ENCODE peak calls at places on chromosomes 16 and 17, in five cellular contexts. F is colonic mucosa, G is body of pancreas, A is neural progenitor cell, P is IMR-90. Z is an unnamed sample. For H3K27me3, the result is how much of the 10 kb centered on the place peaks cover.

GRCh38 chr16:74760007-74760767 is 14.4 kb downstream of the FA2H start:
- DNase-seq in G (no peak), P (peak), F (no peak), A (no peak), Z (peak)

GRCh38 chr16:65142276-65142675 is 20.4 kb upstream of the CDH11 start:
- DNase-seq in A (no peak), P (peak), F (no peak), G (no peak), Z (no peak)

GRCh38 chr17:35548213-35548810 is 10.8 kb upstream of the SLFN12L start:
- DNase-seq in F (no peak), G (peak), P (no peak), A (no peak), Z (no peak)

GRCh38 chr17:34757106-34757505 is 177.7 kb downstream of the TMEM132E start:
- DNase-seq in A (no peak), P (no peak), F (no peak), G (no peak), Z (no peak)

GRCh38 chr16:69865701-69866100 is 85.4 kb upstream of the CLEC18A start:
- DNase-seq in F (no peak), A (peak), G (no peak), P (peak), Z (no peak)

GRCh38 chr16:64092284-64092683 is 1029.6 kb downstream of the CDH11 start:
- DNase-seq in F (no peak), A (no peak), G (no peak), P (peak), Z (no peak)

GRCh38 chr16:54135361-54136275 is 151.0 kb downstream of the IRX3 start:
- DNase-seq in A (no peak), G (no peak), P (peak), F (no peak), Z (no peak)

GRCh38 chr17:50298018-50298417 is 23.8 kb downstream of the TMEM92 start:
- DNase-seq in F (no peak), P (no peak), G (no peak), A (no peak), Z (no peak)

DNA sequence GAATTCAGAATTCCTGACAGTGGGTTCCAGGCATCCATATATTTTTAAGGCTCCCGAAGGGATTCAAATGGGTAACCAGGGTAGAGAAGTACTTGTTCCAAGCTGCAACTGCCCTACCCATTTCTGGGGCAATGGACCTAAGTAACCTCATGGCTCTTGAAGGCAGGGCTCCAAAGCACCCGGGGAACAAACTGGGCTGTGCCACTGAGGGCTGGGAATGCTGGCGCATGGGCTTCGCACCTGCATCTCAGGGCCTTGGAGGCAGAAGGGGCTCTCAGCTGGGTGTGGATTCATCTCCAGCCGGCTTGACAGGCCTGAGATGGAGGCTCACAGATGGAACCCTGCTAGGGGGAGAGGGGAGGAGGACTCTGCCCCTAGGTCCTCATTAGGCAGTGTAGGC is 232.2 kb upstream of the NLRP1 start:
- DNase-seq in F (no peak), A (no peak), G (no peak), P (no peak), Z (no peak)
- H3K27me3 ChIP-seq in F (under half), A (under half), G (under half), P (under half), Z (under half)

GRCh38 chr16:60458255-60458654 is 1578.0 kb downstream of the CDH8 start:
- DNase-seq in P (no peak), F (no peak), G (no peak), A (no peak), Z (no peak)

DNA sequence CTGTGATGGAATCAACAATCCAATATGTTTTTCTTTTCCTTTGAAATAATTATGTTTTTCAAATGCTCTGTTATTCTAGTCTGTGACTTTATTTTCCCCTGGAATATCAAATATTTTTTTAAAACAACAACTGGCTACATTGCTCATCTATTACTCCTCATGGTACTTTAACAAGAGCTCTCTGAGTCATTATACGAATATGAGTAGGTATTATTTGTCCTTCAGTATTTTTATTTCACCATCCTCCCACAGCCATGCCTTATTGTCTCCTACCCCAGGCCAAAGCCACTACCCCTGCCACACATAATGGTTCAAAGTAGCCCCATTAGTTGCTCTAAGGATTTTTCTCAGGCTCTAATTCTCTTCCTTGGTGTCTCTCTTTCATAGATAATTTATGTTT is 1572.3 kb downstream of the CDH8 start:
- DNase-seq in G (no peak), P (no peak), F (no peak), A (no peak), Z (no peak)
- TF ChIP-seq CTCF in G (no peak), P (no peak), F (no peak), A (no peak), Z (no peak)

DNA sequence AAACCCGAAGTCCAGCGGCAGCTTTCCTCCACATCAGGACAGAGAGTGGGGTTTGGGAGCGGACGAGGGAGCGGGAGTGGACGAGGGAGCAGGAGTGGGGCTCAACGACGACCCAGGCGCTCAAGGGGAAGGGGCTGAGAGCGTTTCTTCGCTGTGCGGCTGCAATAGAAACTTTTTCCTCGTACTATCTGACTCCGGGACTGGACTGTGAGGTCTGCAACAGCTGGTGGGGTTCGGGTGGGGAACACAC is 1.4 kb downstream of the FAM20A start:
- DNase-seq in F (no peak), A (no peak), G (no peak), P (no peak), Z (no peak)
- H3K4me3 ChIP-seq in F (peak), A (peak), G (peak), P (no peak), Z (peak)

DNA sequence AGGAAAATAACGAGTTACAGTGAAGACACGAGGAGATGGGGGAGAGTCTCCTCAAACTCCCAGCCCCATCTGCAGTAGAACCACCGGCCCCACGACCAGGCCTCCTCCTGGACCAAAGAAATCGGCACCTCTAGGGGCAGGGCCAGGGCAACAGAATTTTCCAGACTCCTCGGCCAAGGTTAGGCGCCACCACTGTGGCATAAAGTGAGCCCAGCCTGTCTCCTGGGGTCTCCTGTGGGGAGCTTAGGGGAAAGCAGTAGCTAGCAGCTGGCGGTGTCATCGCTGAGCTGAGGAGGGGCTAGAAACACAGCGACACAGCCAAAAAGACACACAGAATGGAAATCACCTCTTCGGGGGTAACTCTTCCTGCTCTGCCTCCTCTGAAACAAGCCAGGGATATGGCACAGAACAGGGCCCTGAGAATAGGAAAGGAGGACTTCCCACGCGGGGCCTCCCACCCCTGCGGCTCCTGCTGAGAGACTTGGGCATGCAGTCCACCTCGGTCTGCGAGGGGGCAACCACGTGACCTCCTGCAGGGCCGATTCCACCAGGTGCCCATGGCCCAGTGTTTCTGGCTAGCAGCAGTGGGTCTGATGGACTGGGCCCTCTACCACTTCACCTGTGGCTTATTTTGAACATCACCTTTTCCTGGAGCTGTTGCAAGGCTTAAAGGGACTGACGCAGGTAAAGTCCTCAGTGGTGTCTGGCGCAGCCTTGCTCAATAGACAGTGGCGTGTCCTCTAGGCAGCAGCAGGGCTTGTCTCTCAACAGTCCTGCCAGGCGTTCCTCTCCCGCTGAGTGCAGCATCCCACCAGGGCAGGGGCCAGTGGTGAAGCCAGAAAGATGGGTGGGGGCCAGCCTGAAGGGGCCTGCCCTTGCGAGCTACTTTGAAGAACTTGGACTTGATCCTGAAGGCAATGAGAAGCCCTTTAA is 6.7 kb upstream of the GINS2 start:
- DNase-seq in F (no peak), G (no peak), P (no peak), A (no peak), Z (no peak)
- H3K27me3 ChIP-seq in F (under half), G (under half), P (under half), A (under half), Z (under half)

GRCh38 chr17:15457723-15458094 is 9.7 kb downstream of the CDRT4 start:
- DNase-seq in A (no peak), F (no peak), P (no peak), G (no peak), Z (no peak)

GRCh38 chr17:15456486-15456885 is 10.9 kb downstream of the CDRT4 start:
- DNase-seq in G (no peak), P (no peak), A (no peak), F (no peak), Z (no peak)

GRCh38 chr17:15454328-15454727 is 13.1 kb downstream of the CDRT4 start:
- DNase-seq in G (no peak), P (no peak), A (no peak), F (no peak), Z (no peak)

GRCh38 chr17:15453782-15454181 is 13.6 kb downstream of the CDRT4 start:
- DNase-seq in G (no peak), P (no peak), F (no peak), A (no peak), Z (peak)

DNA sequence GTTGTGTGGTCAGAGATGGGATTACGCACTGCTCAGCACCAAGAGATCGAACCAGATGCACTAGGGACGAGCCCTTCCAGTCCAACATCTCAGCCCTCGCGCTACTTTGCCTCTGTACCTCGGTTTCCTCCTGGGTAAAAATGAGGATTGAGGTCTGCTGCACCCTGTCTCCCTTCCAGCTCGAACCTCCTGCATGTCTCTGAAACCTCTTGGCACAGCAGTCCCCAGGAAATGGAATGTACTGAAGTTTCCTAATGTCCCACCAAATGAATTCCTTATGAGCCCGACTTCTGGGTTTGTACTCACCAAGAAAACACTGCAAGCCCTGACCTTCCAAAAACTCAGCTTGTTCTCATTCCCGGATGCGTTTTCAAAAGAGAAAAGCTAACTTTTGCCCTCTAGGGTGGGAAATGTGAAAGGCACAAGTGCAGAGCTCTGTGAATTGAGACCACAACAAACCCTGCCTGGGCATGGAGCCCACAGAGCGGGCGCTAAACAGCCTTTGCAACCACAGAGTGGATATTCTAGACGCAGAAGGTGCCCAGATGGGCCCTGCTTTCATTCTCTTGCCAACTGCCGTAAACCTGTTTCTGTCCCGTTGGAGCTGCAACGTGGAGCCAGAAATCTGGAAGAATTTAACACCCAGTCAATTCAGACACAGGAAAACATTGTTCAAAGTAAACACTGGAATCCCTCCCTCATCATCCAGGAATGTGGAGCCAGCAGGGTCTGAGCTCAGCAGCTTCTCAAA is 10.3 kb downstream of the CDRT4 start:
- DNase-seq in P (peak), A (no peak), G (peak), F (no peak), Z (no peak)
- TF ChIP-seq CTCF in P (peak), A (no peak), G (no peak), F (no peak), Z (peak)

GRCh38 chr17:41049110-41049509 is 2.0 kb upstream of the KRTAP2-1 start:
- DNase-seq in G (no peak), P (peak), F (no peak), A (no peak), Z (no peak)

GRCh38 chr17:41042953-41043352 is 1.7 kb upstream of the KRTAP1-1 start:
- DNase-seq in F (no peak), A (no peak), G (no peak), P (no peak), Z (no peak)

GRCh38 chr17:41054025-41054424 is 1.0 kb downstream of the KRTAP2-2 start:
- DNase-seq in A (no peak), P (no peak), F (no peak), G (no peak), Z (no peak)

GRCh38 chr17:41052594-41052993 is 2.4 kb downstream of the KRTAP2-2 start:
- DNase-seq in P (no peak), A (no peak), F (no peak), G (no peak), Z (no peak)

DNA sequence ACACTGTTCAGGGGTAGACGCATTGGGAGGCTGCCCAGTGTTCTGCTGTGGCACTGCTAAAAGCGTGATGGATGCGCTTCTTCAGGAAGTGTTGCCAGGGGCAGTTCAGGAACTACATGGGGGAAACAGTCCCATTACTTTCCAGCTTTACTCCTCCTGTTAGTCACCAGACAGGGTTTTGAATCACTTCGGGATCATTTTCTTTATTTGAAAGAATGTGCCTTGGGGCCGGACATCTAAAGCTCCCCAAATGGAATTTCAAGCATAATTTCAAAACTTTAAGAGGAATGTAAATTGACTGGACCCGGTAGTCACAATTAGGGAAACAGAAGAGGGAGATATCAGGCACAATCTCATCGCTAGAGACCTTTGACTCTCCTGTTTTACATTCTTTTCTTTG is 1.3 kb upstream of the KRTAP2-1 start:
- DNase-seq in P (peak), F (no peak), A (no peak), G (no peak), Z (no peak)
- H3K4me3 ChIP-seq in P (no peak), F (no peak), A (no peak), G (no peak), Z (no peak)

DNA sequence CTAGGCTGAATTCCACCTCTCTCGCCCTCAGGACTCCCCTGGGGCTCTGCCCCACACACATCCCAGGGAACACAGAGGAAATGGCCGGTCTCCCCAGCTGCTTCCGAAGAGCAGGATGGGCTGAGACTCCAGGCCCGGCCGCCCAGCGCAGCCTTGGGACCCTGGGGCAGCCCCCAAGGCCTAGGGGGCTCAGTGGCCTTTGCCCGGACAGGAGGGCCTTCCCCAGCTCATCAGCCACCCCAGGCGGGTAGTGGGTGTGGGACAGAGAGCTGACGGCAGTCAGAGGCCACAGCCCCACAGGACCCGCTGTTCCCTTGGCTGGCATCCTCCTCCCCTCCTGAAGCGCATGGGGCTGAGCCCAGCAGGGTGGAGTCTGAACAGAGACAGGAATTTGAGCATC is 6.2 kb upstream of the CBFA2T3 start:
- DNase-seq in P (no peak), F (no peak), A (no peak), G (no peak), Z (no peak)
- H3K27me3 ChIP-seq in P (under half), F (under half), A (under half), G (under half), Z (under half)